ENCODE peak calls at places on chromosome X, in ten cellular contexts. Q is lower lobe of right lung; C is adipocyte; Z is neuronal stem cell; J is tibial artery; F is CD4-positive, alpha-beta memory T cell; R is sigmoid colon; I is CD8-positive, alpha-beta T cell; E is psoas muscle; M is astrocyte. W is an unnamed sample. For H3K9me3, the result is how much of the 10 kb centered on the place peaks cover.

GRCh38 chrX:136200466-136200865 is 50.7 kb downstream of the MAP7D3 start:
- DNase-seq in M (peak), E (no peak), Z (no peak), I (no peak), R (no peak), C (peak), Q (no peak), F (no peak), J (no peak), W (no peak)

GRCh38 chrX:40960041-40960440 is 125.2 kb upstream of the USP9X start:
- DNase-seq in J (no peak), E (no peak), R (no peak), Q (no peak), Z (no peak), I (no peak), M (no peak), C (peak), F (no peak), W (no peak)

GRCh38 chrX:44072631-44073030 is 99.4 kb upstream of the NDP start:
- DNase-seq in R (no peak), F (no peak), Q (no peak), C (no peak), I (no peak), E (no peak), M (no peak), Z (no peak), J (no peak), W (no peak)

GRCh38 chrX:130975947-130976346 is 72.9 kb upstream of the ENOX2 start:
- DNase-seq in R (no peak), Q (no peak), F (peak), J (no peak), I (no peak), Z (peak), C (peak), E (no peak), M (peak), W (no peak)

GRCh38 chrX:16977771-16978170 is 31.3 kb downstream of the REPS2 start:
- DNase-seq in M (no peak), Z (no peak), R (no peak), I (no peak), J (no peak), Q (no peak), F (no peak), C (no peak), E (no peak), W (no peak)

GRCh38 chrX:100946521-100946920 is 17.8 kb upstream of the XKRX start:
- DNase-seq in Z (no peak), M (peak), J (no peak), I (no peak), F (no peak), Q (no peak), E (no peak), C (no peak), R (no peak), W (no peak)

GRCh38 chrX:132958086-132958703 is at the start of gene HS6ST2:
- DNase-seq in E (peak), J (no peak), M (no peak), Z (peak), Q (no peak), C (no peak), I (no peak), F (no peak), R (no peak), W (no peak)

GRCh38 chrX:107894038-107894437 is 68.4 kb downstream of the MID2 start:
- DNase-seq in J (no peak), R (no peak), C (peak), F (peak), Q (no peak), I (no peak), E (no peak), Z (peak), M (peak), W (no peak)

GRCh38 chrX:51837926-51838325 is 55.5 kb upstream of the MAGED1 start:
- DNase-seq in F (no peak), Q (no peak), Z (no peak), I (no peak), M (peak), R (peak), C (peak), E (peak), J (peak), W (no peak)

GRCh38 chrX:110600745-110601310 is 194.8 kb downstream of the CHRDL1 start:
- DNase-seq in Z (no peak), F (no peak), M (no peak), J (no peak), E (no peak), I (no peak), C (no peak), Q (no peak), R (no peak), W (no peak)

GRCh38 chrX:49291615-49292337 is 11.7 kb upstream of the GAGE10 start:
- DNase-seq in M (peak), E (peak), C (peak), F (peak), I (peak), J (no peak), Z (peak), R (no peak), Q (peak), W (peak)

GRCh38 chrX:133668225-133668931 is 253.1 kb upstream of the GPC4 start:
- DNase-seq in Q (no peak), I (no peak), J (no peak), R (no peak), F (no peak), C (no peak), Z (no peak), M (no peak), E (no peak), W (no peak)

GRCh38 chrX:49266536-49267445 is 2.3 kb upstream of the FOXP3 start:
- DNase-seq in F (no peak), Z (no peak), I (no peak), R (no peak), M (no peak), Q (no peak), E (no peak), J (no peak), C (no peak), W (no peak)

GRCh38 chrX:44317196-44317595 is 26.3 kb downstream of the EFHC2 start:
- DNase-seq in Q (no peak), C (no peak), J (no peak), E (no peak), F (no peak), I (no peak), Z (no peak), M (no peak), R (no peak), W (no peak)

GRCh38 chrX:40448793-40449192 is 132.0 kb upstream of the ATP6AP2 start:
- DNase-seq in E (no peak), M (no peak), I (no peak), Z (no peak), Q (no peak), J (no peak), C (no peak), R (no peak), F (no peak), W (no peak)

GRCh38 chrX:1103360-1103759 is 109.1 kb downstream of the CRLF2 start:
- DNase-seq in M (no peak), I (no peak), C (no peak), E (no peak), F (no peak), J (no peak), Q (no peak), Z (no peak), R (no peak), W (no peak)

GRCh38 chrX:45295587-45295986 is 94.9 kb upstream of the DIPK2B start:
- DNase-seq in C (peak), Z (no peak), I (no peak), E (no peak), F (no peak), J (no peak), Q (no peak), M (peak), R (no peak), W (no peak)

GRCh38 chrX:50606300-50606950 is 135.8 kb upstream of the DGKK start:
- DNase-seq in I (no peak), C (no peak), Z (no peak), J (no peak), Q (no peak), E (no peak), M (no peak), F (no peak), R (no peak), W (no peak)

GRCh38 chrX:108313662-108314061 is 124.6 kb downstream of the COL4A6 start:
- DNase-seq in M (peak), Z (no peak), C (no peak), E (no peak), R (no peak), J (no peak), Q (no peak), F (no peak), I (no peak), W (no peak)

GRCh38 chrX:47644557-47645091 is 5.7 kb downstream of the ELK1 start:
- DNase-seq in C (no peak), J (no peak), Q (no peak), E (no peak), F (peak), Z (no peak), I (no peak), R (no peak), M (no peak), W (no peak)

GRCh38 chrX:15158736-15159406 is 111.0 kb downstream of the ASB9 start:
- DNase-seq in M (no peak), J (no peak), F (peak), C (no peak), Q (no peak), E (no peak), Z (no peak), I (no peak), R (no peak), W (no peak)

GRCh38 chrX:40908857-40909475 is 173.6 kb upstream of the MED14 start:
- DNase-seq in R (no peak), F (no peak), Q (no peak), E (no peak), I (no peak), J (no peak), Z (no peak), M (peak), C (peak), W (no peak)

GRCh38 chrX:40449396-40449795 is 131.4 kb upstream of the ATP6AP2 start:
- DNase-seq in Q (no peak), I (no peak), F (no peak), M (no peak), Z (no peak), R (no peak), C (no peak), J (no peak), E (no peak), W (no peak)

GRCh38 chrX:132025085-132025484 is 2.0 kb downstream of the STK26 start:
- DNase-seq in C (no peak), I (peak), Z (no peak), R (no peak), F (no peak), M (no peak), E (no peak), J (no peak), Q (no peak), W (no peak)

GRCh38 chrX:9517062-9517461 is 52.2 kb downstream of the TBL1X start:
- DNase-seq in Z (no peak), E (no peak), C (no peak), F (no peak), J (no peak), Q (no peak), M (no peak), R (no peak), I (no peak), W (no peak)

GRCh38 chrX:20397587-20397986 is 130.9 kb upstream of the RPS6KA3 start:
- DNase-seq in F (no peak), M (no peak), R (no peak), C (no peak), Z (peak), E (no peak), I (no peak), Q (no peak), J (no peak), W (no peak)

GRCh38 chrX:40094041-40094899 is 3.5 kb downstream of the BCOR start:
- DNase-seq in Q (peak), M (no peak), F (no peak), R (peak), Z (no peak), J (no peak), I (peak), E (peak), C (peak), W (peak)

GRCh38 chrX:57772637-57773036 is 92.6 kb upstream of the NLRP2B start:
- DNase-seq in Q (no peak), Z (no peak), C (no peak), M (no peak), I (no peak), R (no peak), E (no peak), J (no peak), F (no peak), W (no peak)

GRCh38 chrX:1807301-1807731 is 192.5 kb downstream of the ASMT start:
- DNase-seq in E (no peak), Q (no peak), M (peak), J (no peak), I (no peak), F (no peak), C (peak), R (no peak), Z (peak), W (no peak)

GRCh38 chrX:131792356-131792749 is 230.7 kb upstream of the STK26 start:
- DNase-seq in R (peak), M (peak), Q (no peak), Z (no peak), E (peak), J (no peak), C (peak), F (peak), I (no peak), W (peak)

GRCh38 chrX:41923925-41924693 is 755 bp upstream of the CASK start:
- DNase-seq in C (peak), M (peak), R (no peak), E (no peak), F (peak), J (peak), I (peak), Q (peak), Z (no peak), W (no peak)

GRCh38 chrX:25523574-25523973 is 507.8 kb upstream of the ARX start:
- DNase-seq in M (no peak), J (no peak), Q (no peak), R (no peak), Z (peak), C (peak), I (no peak), E (no peak), F (no peak), W (no peak)

DNA sequence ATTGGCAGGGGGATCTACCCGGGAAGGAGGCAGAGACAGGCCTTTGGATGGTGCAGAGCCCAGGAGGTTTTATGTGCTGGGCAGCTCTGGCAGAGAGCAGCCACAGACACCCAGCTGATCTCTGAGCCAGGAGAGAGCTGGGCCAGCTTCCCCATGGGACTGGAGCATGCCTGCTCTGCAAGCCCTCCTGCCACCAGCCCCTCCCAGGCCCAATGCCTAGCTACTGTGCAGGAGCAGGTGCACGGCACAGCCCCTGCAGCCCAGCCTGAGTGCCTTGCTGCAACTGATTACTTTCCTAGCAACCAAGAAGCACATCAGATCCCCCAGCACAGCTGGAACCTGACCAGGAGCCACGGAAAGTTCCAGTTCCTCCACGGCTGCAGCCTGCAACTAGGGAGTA is 57.8 kb upstream of the BEND2 start:
- DNase-seq in E (no peak), Z (no peak), I (no peak), M (no peak), Q (no peak), R (no peak), F (no peak), C (no peak), J (no peak), W (no peak)
- H3K9me3 ChIP-seq in E (under half), Z (under half), I (under half), M (under half), Q (under half), R (under half), F (under half), C (under half), J (under half), W (under half)

DNA sequence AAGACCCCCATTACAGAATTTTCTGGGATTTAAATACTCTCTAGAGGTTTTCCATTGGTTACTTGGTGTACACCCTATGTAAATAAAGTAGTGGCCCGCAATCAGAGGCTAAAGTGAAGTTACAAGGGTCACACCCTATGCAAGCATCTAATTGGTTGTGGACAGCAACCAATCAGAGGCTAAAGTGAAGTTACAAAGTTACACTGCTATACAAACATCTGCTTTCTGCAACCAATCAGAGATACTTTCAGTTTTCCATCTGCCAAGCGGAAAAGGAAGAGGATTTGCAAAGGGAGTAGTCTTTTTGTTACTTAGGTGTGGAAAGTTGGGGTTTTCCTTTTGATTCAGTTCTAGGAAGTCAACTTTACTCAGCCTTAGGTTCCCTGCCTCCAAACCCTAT is 2.0 kb upstream of the ATRX start:
- DNase-seq in M (no peak), J (no peak), Z (no peak), I (no peak), R (no peak), F (peak), Q (no peak), C (no peak), E (no peak), W (no peak)
- H3K4me3 ChIP-seq in M (no peak), J (peak), Z (no peak), I (peak), R (peak), F (peak), Q (peak), C (peak), E (peak), W (peak)

DNA sequence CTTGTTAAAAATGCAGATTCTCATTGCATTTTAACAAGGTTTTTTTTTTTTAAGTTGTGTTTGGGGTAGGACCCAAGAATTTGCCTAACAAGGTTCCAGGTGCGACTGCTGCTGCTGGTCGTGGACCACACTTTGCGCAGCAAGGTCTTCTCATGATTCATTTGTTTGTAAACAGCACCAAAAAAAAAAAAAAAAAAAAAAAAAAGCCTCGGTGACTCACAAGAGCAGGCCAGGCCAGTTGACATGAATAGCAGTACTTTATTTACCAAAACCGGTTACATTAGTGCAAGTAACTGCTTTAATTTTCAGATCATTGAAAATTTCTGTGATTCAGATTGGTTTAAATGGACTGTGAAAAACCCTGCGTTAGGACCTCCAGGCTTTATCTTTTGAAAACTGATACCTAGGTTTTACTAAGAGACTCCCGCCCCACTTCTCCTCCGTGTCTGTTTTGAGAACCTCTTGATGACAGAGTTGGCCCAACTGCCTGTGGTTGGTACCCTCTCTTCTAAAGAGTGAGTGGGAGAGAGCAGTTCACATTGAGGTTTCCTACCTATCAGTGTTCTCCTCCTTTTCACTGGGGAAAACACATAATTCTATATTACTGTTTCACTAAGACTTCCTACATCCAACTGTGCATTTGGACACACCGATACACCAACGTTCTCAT is 86.2 kb downstream of the PHEX start:
- DNase-seq in Z (no peak), E (no peak), M (no peak), Q (no peak), R (no peak), J (no peak), C (no peak), I (no peak), F (no peak), W (no peak)
- H3K9me3 ChIP-seq in Z (under half), E (under half), M (under half), Q (under half), R (under half), J (under half), C (under half), I (under half), F (under half), W (under half)

GRCh38 chrX:13000311-13000811 is 25.5 kb downstream of the TMSB4X start:
- DNase-seq in I (peak), C (no peak), M (no peak), Z (no peak), F (peak), Q (peak), E (no peak), R (no peak), J (peak), W (no peak)
- H3K4me3 ChIP-seq in I (peak), C (no peak), M (no peak), Z (no peak), F (no peak), Q (no peak), E (no peak), R (no peak), J (no peak), W (no peak)

DNA sequence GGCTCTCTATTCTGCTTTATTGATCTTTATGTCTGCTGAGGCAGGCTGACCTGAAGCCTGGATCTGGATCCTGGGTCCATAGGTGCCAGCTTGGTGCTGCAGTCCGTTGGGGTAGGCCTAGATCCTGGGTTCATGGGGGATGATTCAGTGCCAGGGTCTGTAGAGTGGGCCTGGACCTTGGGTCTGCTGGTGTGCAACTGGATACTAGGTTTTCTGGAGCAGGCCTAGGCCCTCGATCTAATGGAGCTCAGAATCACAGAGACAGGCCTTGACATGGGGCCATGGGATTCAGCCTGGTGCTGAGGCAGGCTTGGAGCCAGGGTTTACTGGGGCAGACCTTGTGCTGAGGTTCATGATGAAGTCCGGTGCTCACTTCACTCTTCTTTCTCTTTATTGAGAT is 358.6 kb downstream of the TEX13C start:
- DNase-seq in M (no peak), J (no peak), F (no peak), I (no peak), Q (no peak), C (no peak), R (no peak), Z (no peak), E (no peak), W (no peak)
- H3K9me3 ChIP-seq in M (under half), J (under half), F (under half), I (under half), Q (under half), C (under half), R (under half), Z (under half), E (under half), W (under half)

GRCh38 chrX:69285881-69286545 is 120.8 kb upstream of the PJA1 start:
- DNase-seq in Z (peak), M (no peak), J (peak), Q (peak), E (peak), R (peak), C (peak), I (peak), F (peak), W (peak)
- H3K4me3 ChIP-seq in Z (peak), M (no peak), J (peak), Q (peak), E (peak), R (peak), C (peak), I (peak), F (no peak), W (peak)

GRCh38 chrX:120144178-120144844 is 14.1 kb upstream of the RHOXF2 start:
- DNase-seq in J (no peak), Q (no peak), C (peak), M (no peak), I (no peak), E (no peak), R (no peak), F (no peak), Z (no peak), W (no peak)
- H3K9me3 ChIP-seq in J (under half), Q (under half), C (under half), M (under half), I (under half), E (under half), R (under half), F (under half), Z (under half), W (under half)

GRCh38 chrX:153921511-153922285 is 4.4 kb downstream of the ARHGAP4 start:
- DNase-seq in I (no peak), Q (peak), E (no peak), R (no peak), J (no peak), Z (no peak), C (no peak), M (no peak), F (no peak), W (no peak)
- H3K4me3 ChIP-seq in I (peak), Q (peak), E (peak), R (no peak), J (no peak), Z (no peak), C (no peak), M (no peak), F (no peak), W (no peak)

GRCh38 chrX:154908821-154909220 is 22.7 kb downstream of the F8A1 start:
- DNase-seq in J (no peak), M (no peak), C (no peak), Q (no peak), E (no peak), F (no peak), R (no peak), I (no peak), Z (no peak), W (no peak)

GRCh38 chrX:154918060-154918483 is 31.9 kb downstream of the F8A1 start:
- DNase-seq in M (peak), Q (no peak), Z (peak), F (peak), I (no peak), R (peak), J (peak), C (peak), E (peak), W (no peak)

GRCh38 chrX:154914052-154914451 is 27.9 kb downstream of the F8A1 start:
- DNase-seq in F (no peak), Q (no peak), J (no peak), E (no peak), C (no peak), M (no peak), I (no peak), R (no peak), Z (no peak), W (no peak)
- H3K9me3 ChIP-seq in F (under half), Q (under half), J (under half), E (under half), C (under half), M (under half), I (under half), R (under half), Z (under half), W (under half)

W was measured in left lung.